ENCODE peak calls at places on chromosomes 12 and 14, in eight cellular contexts. One of them, this sample, is unnamed.

GRCh38 chr12:105352049-105352448 is 21.6 kb downstream of the C12orf75 start:
- DNase-seq in H54: no peak
- DNase-seq in right atrium auricular region: no peak
- DNase-seq in fibroblast of the aortic adventitia: no peak
- DNase-seq in nephron progenitor cell: no peak
- DNase-seq in GM10248: peak; percentile 65
- DNase-seq in NB4: peak; percentile 50
- DNase-seq in fibroblast of mammary gland: no peak
- DNase-seq in this sample: no peak

GRCh38 chr12:30985814-30986452 is 59.4 kb downstream of the TSPAN11 start:
- DNase-seq in H54: peak; percentile 76
- DNase-seq in right atrium auricular region: no peak
- DNase-seq in fibroblast of the aortic adventitia: peak; percentile 55
- DNase-seq in nephron progenitor cell: peak; percentile 69
- DNase-seq in GM10248: peak; percentile 75
- DNase-seq in NB4: peak; percentile 56
- DNase-seq in fibroblast of mammary gland: peak; percentile 58
- DNase-seq in this sample: peak; percentile 81

GRCh38 chr12:95204141-95204866 is 13.0 kb downstream of the FGD6 start:
- DNase-seq in H54: peak; percentile 56
- DNase-seq in right atrium auricular region: peak; percentile 69
- DNase-seq in fibroblast of the aortic adventitia: peak; percentile 81
- DNase-seq in nephron progenitor cell: no peak
- DNase-seq in GM10248: no peak
- DNase-seq in NB4: peak; percentile 66
- DNase-seq in fibroblast of mammary gland: peak; percentile 88
- DNase-seq in this sample: peak; percentile 79

GRCh38 chr12:91947459-91947858 is 198.2 kb downstream of the BTG1 start:
- DNase-seq in H54: no peak
- DNase-seq in right atrium auricular region: no peak
- DNase-seq in fibroblast of the aortic adventitia: no peak
- DNase-seq in nephron progenitor cell: no peak
- DNase-seq in GM10248: no peak
- DNase-seq in NB4: peak; percentile 28
- DNase-seq in fibroblast of mammary gland: no peak
- DNase-seq in this sample: no peak

GRCh38 chr14:69779088-69779487 is 12.1 kb downstream of the SRSF5 start:
- DNase-seq in H54: no peak
- DNase-seq in right atrium auricular region: no peak
- DNase-seq in fibroblast of the aortic adventitia: no peak
- DNase-seq in nephron progenitor cell: no peak
- DNase-seq in GM10248: no peak
- DNase-seq in NB4: no peak
- DNase-seq in fibroblast of mammary gland: no peak
- DNase-seq in this sample: no peak

GRCh38 chr12:272942-273906 is 10.6 kb upstream of the SLC6A13 start:
- DNase-seq in H54: no peak
- DNase-seq in right atrium auricular region: no peak
- DNase-seq in fibroblast of the aortic adventitia: no peak
- DNase-seq in nephron progenitor cell: no peak
- DNase-seq in GM10248: no peak
- DNase-seq in NB4: no peak
- DNase-seq in fibroblast of mammary gland: no peak
- DNase-seq in this sample: no peak

GRCh38 chr14:88488081-88488480 is 66.7 kb downstream of the PTPN21 start:
- DNase-seq in H54: no peak
- DNase-seq in right atrium auricular region: no peak
- DNase-seq in fibroblast of the aortic adventitia: no peak
- DNase-seq in nephron progenitor cell: no peak
- DNase-seq in GM10248: no peak
- DNase-seq in NB4: no peak
- DNase-seq in fibroblast of mammary gland: no peak
- DNase-seq in this sample: no peak

GRCh38 chr14:61547186-61548121 is 147.9 kb upstream of the HIF1A start:
- DNase-seq in H54: peak; percentile 52
- DNase-seq in right atrium auricular region: no peak
- DNase-seq in fibroblast of the aortic adventitia: peak; percentile 86
- DNase-seq in nephron progenitor cell: no peak
- DNase-seq in GM10248: no peak
- DNase-seq in NB4: no peak
- DNase-seq in fibroblast of mammary gland: peak; percentile 95
- DNase-seq in this sample: peak; percentile 77

GRCh38 chr14:47278233-47278842 is 397.1 kb downstream of the MDGA2 start:
- DNase-seq in H54: peak; percentile 3
- DNase-seq in right atrium auricular region: no peak
- DNase-seq in fibroblast of the aortic adventitia: no peak
- DNase-seq in nephron progenitor cell: peak; percentile 78
- DNase-seq in GM10248: peak; percentile 25
- DNase-seq in NB4: peak; percentile 54
- DNase-seq in fibroblast of mammary gland: peak; percentile 40
- DNase-seq in this sample: peak; percentile 69

GRCh38 chr12:22856120-22856699 is 231.2 kb downstream of the ETNK1 start:
- DNase-seq in H54: peak; percentile 2
- DNase-seq in right atrium auricular region: no peak
- DNase-seq in fibroblast of the aortic adventitia: peak; percentile 69
- DNase-seq in nephron progenitor cell: no peak
- DNase-seq in GM10248: no peak
- DNase-seq in NB4: peak; percentile 65
- DNase-seq in fibroblast of mammary gland: peak; percentile 63
- DNase-seq in this sample: peak; percentile 56

GRCh38 chr12:53036802-53037201 is 13.1 kb upstream of the TNS2 start:
- DNase-seq in H54: no peak
- DNase-seq in right atrium auricular region: no peak
- DNase-seq in fibroblast of the aortic adventitia: no peak
- DNase-seq in nephron progenitor cell: no peak
- DNase-seq in GM10248: no peak
- DNase-seq in NB4: no peak
- DNase-seq in fibroblast of mammary gland: no peak
- DNase-seq in this sample: no peak

GRCh38 chr12:49776413-49776812 is 35.1 kb downstream of the TMBIM6 start:
- DNase-seq in H54: peak; percentile 53
- DNase-seq in right atrium auricular region: peak; percentile 87
- DNase-seq in fibroblast of the aortic adventitia: peak; percentile 90
- DNase-seq in nephron progenitor cell: peak; percentile 52
- DNase-seq in GM10248: peak; percentile 78
- DNase-seq in NB4: peak; percentile 89
- DNase-seq in fibroblast of mammary gland: peak; percentile 81
- DNase-seq in this sample: peak; percentile 83

GRCh38 chr12:92987362-92987761 is 58.3 kb upstream of the EEA1 start:
- DNase-seq in H54: no peak
- DNase-seq in right atrium auricular region: no peak
- DNase-seq in fibroblast of the aortic adventitia: peak; percentile 93
- DNase-seq in nephron progenitor cell: peak; percentile 18
- DNase-seq in GM10248: no peak
- DNase-seq in NB4: peak; percentile 82
- DNase-seq in fibroblast of mammary gland: peak; percentile 84
- DNase-seq in this sample: peak; percentile 82

GRCh38 chr12:127504874-127505273 is 762.1 kb upstream of the TMEM132C start:
- DNase-seq in H54: no peak
- DNase-seq in right atrium auricular region: no peak
- DNase-seq in fibroblast of the aortic adventitia: no peak
- DNase-seq in nephron progenitor cell: no peak
- DNase-seq in GM10248: no peak
- DNase-seq in NB4: no peak
- DNase-seq in fibroblast of mammary gland: no peak
- DNase-seq in this sample: no peak

GRCh38 chr12:131980263-131980662 is 30.5 kb downstream of the EP400 start:
- DNase-seq in H54: no peak
- DNase-seq in right atrium auricular region: no peak
- DNase-seq in fibroblast of the aortic adventitia: peak; percentile 14
- DNase-seq in nephron progenitor cell: no peak
- DNase-seq in GM10248: no peak
- DNase-seq in NB4: no peak
- DNase-seq in fibroblast of mammary gland: peak; percentile 43
- DNase-seq in this sample: no peak

GRCh38 chr12:76450690-76451089 is 102.5 kb upstream of the BBS10 start:
- DNase-seq in H54: peak; percentile 27
- DNase-seq in right atrium auricular region: no peak
- DNase-seq in fibroblast of the aortic adventitia: peak; percentile 80
- DNase-seq in nephron progenitor cell: no peak
- DNase-seq in GM10248: no peak
- DNase-seq in NB4: no peak
- DNase-seq in fibroblast of mammary gland: peak; percentile 92
- DNase-seq in this sample: peak; percentile 82

GRCh38 chr12:121391619-121392324 is 8.1 kb upstream of the RNF34 start:
- DNase-seq in H54: no peak
- DNase-seq in right atrium auricular region: no peak
- DNase-seq in fibroblast of the aortic adventitia: peak; percentile 66
- DNase-seq in nephron progenitor cell: no peak
- DNase-seq in GM10248: peak; percentile 60
- DNase-seq in NB4: peak; percentile 56
- DNase-seq in fibroblast of mammary gland: peak; percentile 54
- DNase-seq in this sample: no peak

GRCh38 chr14:38357557-38357956 is 101.7 kb upstream of the CLEC14A start:
- DNase-seq in H54: peak; percentile 9
- DNase-seq in right atrium auricular region: no peak
- DNase-seq in fibroblast of the aortic adventitia: peak; percentile 81
- DNase-seq in nephron progenitor cell: no peak
- DNase-seq in GM10248: no peak
- DNase-seq in NB4: no peak
- DNase-seq in fibroblast of mammary gland: peak; percentile 88
- DNase-seq in this sample: peak; percentile 35

GRCh38 chr14:51889851-51890250 is 29.4 kb downstream of the GNG2 start:
- DNase-seq in H54: no peak
- DNase-seq in right atrium auricular region: no peak
- DNase-seq in fibroblast of the aortic adventitia: no peak
- DNase-seq in nephron progenitor cell: no peak
- DNase-seq in GM10248: no peak
- DNase-seq in NB4: no peak
- DNase-seq in fibroblast of mammary gland: peak; percentile 6
- DNase-seq in this sample: no peak

GRCh38 chr12:55703288-55703687 is 4.4 kb downstream of the ITGA7 start:
- DNase-seq in H54: no peak
- DNase-seq in right atrium auricular region: no peak
- DNase-seq in fibroblast of the aortic adventitia: no peak
- DNase-seq in nephron progenitor cell: no peak
- DNase-seq in GM10248: no peak
- DNase-seq in NB4: no peak
- DNase-seq in fibroblast of mammary gland: no peak
- DNase-seq in this sample: no peak